ENCODE peak calls at places on chromosomes 13 and 19, in seven cellular contexts. I is GM12878, E is HepG2, Q is H1, D is HCT116, N is SK-N-SH, J is K562. M is an unnamed sample.

GRCh38 chr19:22735911-22736645 is 47.9 kb downstream of the ZNF99 start:
- DNase-seq in I (no peak), E (no peak), Q (no peak), D (no peak), N (no peak), J (no peak), M (no peak)

GRCh38 chr19:50496189-50497029 is 14.6 kb downstream of the JOSD2 start:
- DNase-seq in I (no peak), E (peak; percentile 67), Q (no peak), D (no peak), N (peak; percentile 69), J (no peak), M (no peak)

GRCh38 chr13:113001251-113002140 is 32.5 kb downstream of the MCF2L start:
- DNase-seq in I (no peak), E (peak; percentile 47), Q (no peak), D (no peak), N (peak; percentile 95), J (no peak), M (peak; percentile 88)

GRCh38 chr19:38661996-38662395 is 14.5 kb downstream of the ACTN4 start:
- DNase-seq in I (no peak), E (no peak), Q (no peak), D (no peak), N (no peak), J (no peak), M (peak; percentile 73)

GRCh38 chr13:101917475-101917810 is 465.0 kb downstream of the ITGBL1 start:
- DNase-seq in I (no peak), E (no peak), Q (peak; percentile 51), D (no peak), N (peak; percentile 54), J (no peak), M (no peak)

GRCh38 chr13:75481176-75482069 is 546 bp downstream of the TBC1D4 start:
- DNase-seq in I (no peak), E (no peak), Q (peak; percentile 86), D (no peak), N (peak; percentile 78), J (peak; percentile 12), M (no peak)

GRCh38 chr19:50967924-50968708 is 1.3 kb downstream of the KLK6 start:
- DNase-seq in I (no peak), E (no peak), Q (no peak), D (no peak), N (no peak), J (no peak), M (no peak)

GRCh38 chr13:30730526-30730925 is 4.8 kb upstream of the ALOX5AP start:
- DNase-seq in I (no peak), E (peak; percentile 3), Q (no peak), D (no peak), N (peak; percentile 41), J (no peak), M (no peak)

GRCh38 chr13:30857636-30858035 is 48.4 kb upstream of the MEDAG start:
- DNase-seq in I (no peak), E (no peak), Q (no peak), D (no peak), N (no peak), J (no peak), M (no peak)

GRCh38 chr13:63381078-63381859 is 1965.6 kb upstream of the PCDH20 start:
- DNase-seq in I (no peak), E (no peak), Q (no peak), D (no peak), N (no peak), J (no peak), M (no peak)

GRCh38 chr13:93505104-93505952 is 278.7 kb downstream of the GPC6 start:
- DNase-seq in I (no peak), E (peak; percentile 57), Q (no peak), D (no peak), N (no peak), J (no peak), M (no peak)

GRCh38 chr19:46898731-46899130 is 37.9 kb downstream of the ARHGAP35 start:
- DNase-seq in I (no peak), E (no peak), Q (no peak), D (no peak), N (no peak), J (no peak), M (no peak)

GRCh38 chr19:56953411-56953810 is 112.9 kb upstream of the PEG3 start:
- DNase-seq in I (no peak), E (no peak), Q (no peak), D (no peak), N (no peak), J (no peak), M (no peak)

GRCh38 chr19:56959211-56959610 is 118.7 kb upstream of the PEG3 start:
- DNase-seq in I (no peak), E (no peak), Q (no peak), D (no peak), N (no peak), J (no peak), M (no peak)

GRCh38 chr19:56956503-56957226 is 116.1 kb upstream of the PEG3 start:
- DNase-seq in I (no peak), E (no peak), Q (no peak), D (no peak), N (no peak), J (no peak), M (no peak)

GRCh38 chr19:56958428-56958827 is 117.9 kb upstream of the PEG3 start:
- DNase-seq in I (no peak), E (no peak), Q (no peak), D (no peak), N (no peak), J (no peak), M (no peak)

GRCh38 chr19:56955637-56956216 is 115.2 kb upstream of the PEG3 start:
- DNase-seq in I (no peak), E (peak; percentile 97), Q (no peak), D (no peak), N (no peak), J (no peak), M (no peak)
- TF ChIP-seq JUND in I (no peak), E (peak; percentile 77), Q (no peak), D (no peak), N (no peak), J (no peak), M (no peak)

DNA sequence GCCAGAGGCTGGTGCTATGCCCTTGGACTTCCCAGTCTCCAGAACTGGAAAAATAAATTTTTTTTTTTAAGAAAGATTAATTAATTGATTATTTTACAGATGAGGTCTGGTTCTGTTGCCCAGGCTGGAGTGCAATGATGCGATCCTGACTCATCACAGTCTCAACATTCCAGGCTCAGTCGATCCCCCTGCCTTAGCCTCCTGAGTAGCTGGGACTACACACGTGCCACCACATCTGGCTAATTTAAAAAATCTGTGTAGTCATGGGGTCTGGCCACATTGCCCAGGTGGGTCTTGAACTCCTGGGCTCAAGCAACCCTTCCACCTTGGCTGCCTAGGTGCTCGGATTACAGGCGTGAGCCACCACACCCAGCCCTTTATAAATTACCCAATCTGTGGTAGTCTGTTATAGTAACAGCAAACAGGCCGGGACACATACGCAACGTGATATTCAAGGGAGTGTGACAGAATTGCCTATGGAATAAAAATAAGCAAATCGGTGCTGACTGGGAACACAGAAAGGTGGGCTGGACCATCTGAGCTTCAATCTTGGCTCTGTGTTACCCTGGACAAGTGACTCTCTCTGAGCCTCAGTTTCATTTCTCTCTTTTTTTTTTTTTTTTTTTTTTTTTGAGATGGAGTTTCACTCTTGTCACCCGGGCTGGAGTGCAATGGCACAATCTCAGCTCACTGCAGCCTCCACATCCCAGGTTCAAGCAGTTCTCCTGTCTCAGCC is 42.8 kb downstream of the PIN1 start:
- DNase-seq in I (no peak), E (no peak), Q (no peak), D (peak; percentile 58), N (no peak), J (no peak), M (no peak)
- TF ChIP-seq JUND in I (no peak), E (no peak), Q (no peak), D (peak; percentile 47), N (no peak), J (no peak), M (no peak)

GRCh38 chr13:59442461-59442860 is 721.3 kb downstream of the DIAPH3 start:
- DNase-seq in I (no peak), E (no peak), Q (no peak), D (no peak), N (peak; percentile 60), J (no peak), M (no peak)

GRCh38 chr13:59442946-59443345 is 720.8 kb downstream of the DIAPH3 start:
- DNase-seq in I (no peak), E (no peak), Q (no peak), D (no peak), N (no peak), J (no peak), M (no peak)

GRCh38 chr13:59446391-59446790 is 717.3 kb downstream of the DIAPH3 start:
- DNase-seq in I (no peak), E (no peak), Q (no peak), D (no peak), N (no peak), J (no peak), M (no peak)

GRCh38 chr13:59445812-59446211 is 717.9 kb downstream of the DIAPH3 start:
- DNase-seq in I (no peak), E (no peak), Q (no peak), D (no peak), N (peak; percentile 12), J (no peak), M (no peak)

DNA sequence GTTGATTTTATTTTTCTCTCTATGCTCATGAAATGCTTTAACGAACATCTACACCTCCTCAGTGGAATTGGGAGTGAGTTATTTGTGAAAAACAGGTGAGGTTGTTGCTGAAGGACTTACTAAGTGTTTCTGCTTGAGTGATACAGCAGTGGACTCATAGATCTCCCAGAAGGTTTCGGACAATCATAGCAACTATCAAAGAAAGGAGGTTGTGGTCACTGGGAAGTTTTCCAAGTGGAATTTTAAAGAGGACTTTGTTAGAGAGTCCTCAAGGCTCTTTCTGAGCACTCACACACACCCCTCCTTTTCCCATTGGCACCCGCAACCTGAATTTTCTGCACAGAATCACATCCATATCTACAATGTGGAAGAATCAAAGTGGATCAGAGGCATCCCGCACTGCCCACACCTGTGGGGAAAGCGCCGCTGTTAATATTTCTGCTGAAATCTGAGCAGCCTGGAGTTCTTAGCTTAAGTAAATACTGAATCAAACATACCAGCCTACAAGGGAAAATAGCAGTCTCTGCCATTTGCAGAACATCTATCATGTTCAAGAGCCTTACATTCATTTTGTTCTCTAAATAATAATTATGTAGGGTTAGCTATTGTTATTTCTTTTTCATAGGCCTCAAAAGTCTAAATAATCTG is 719.4 kb downstream of the DIAPH3 start:
- DNase-seq in I (no peak), E (no peak), Q (no peak), D (no peak), N (no peak), J (no peak), M (no peak)
- TF ChIP-seq JUND in I (no peak), E (no peak), Q (no peak), D (no peak), N (no peak), J (no peak), M (no peak)

DNA sequence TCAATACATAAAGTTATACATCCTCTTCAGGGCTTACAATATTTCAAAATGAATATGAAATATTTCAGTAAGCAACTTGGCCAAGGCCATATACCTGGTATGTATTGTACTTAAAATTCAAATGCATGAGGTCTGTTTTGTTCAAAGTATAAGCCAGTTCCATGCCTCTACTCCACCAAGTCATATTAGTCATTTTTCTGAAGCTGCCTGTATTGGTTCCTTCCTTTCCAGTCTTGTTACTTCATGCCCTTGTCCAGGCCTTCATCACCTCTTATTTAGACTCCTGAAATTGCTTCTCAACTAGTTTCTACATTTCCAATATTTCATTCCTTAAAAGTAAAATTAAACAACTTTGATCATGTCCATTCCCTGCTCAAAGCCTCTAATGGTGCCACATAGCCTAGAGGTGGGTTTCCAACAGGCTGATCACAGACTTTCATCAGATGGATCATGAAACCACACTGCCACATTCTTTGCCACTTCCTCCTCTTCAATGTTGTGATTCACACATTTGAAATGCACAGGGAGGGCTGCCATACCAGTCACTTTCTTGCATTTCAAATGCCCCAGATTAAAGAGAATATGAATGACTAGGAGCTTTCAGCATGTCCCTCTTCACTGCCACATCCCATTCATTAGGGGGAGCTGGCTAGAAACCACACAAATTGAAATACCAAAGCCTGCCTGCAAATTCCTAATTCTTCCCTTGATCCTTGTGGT is 424.1 kb upstream of the DACH1 start:
- DNase-seq in I (no peak), E (no peak), Q (no peak), D (peak; percentile 77), N (no peak), J (no peak), M (peak; percentile 17)
- TF ChIP-seq JUND in I (no peak), E (no peak), Q (peak; percentile 10), D (peak; percentile 38), N (peak; percentile 79), J (no peak), M (no peak)